ENCODE peak calls at places on chromosomes 12 and 14, in ten cellular contexts. D, L, V, J, N, Q, C, M, K and U are unnamed samples.
A peak's percentile ranks its signal among the peaks of the same experiment; 100 is the strongest.

GRCh38 chr12:75444444-75445136 is 36.0 kb upstream of the GLIPR1 start:
- DNase-seq in D (no peak), L (no peak), V (peak; percentile 44), J (no peak), N (no peak), Q (no peak), C (no peak), M (no peak), K (no peak), U (no peak)

GRCh38 chr12:130615906-130616305 is 100.2 kb downstream of the RIMBP2 start:
- DNase-seq in D (no peak), L (peak; percentile 43), V (no peak), J (no peak), N (no peak), Q (no peak), C (no peak), M (no peak), K (no peak), U (no peak)

GRCh38 chr14:25400607-25401206 is 350.8 kb upstream of the STXBP6 start:
- DNase-seq in D (no peak), L (no peak), V (peak; percentile 70), J (no peak), N (no peak), Q (peak; percentile 61), C (peak; percentile 63), M (no peak), K (no peak), U (peak; percentile 52)

GRCh38 chr12:120529641-120530314 is 820 bp upstream of the COQ5 start:
- DNase-seq in D (no peak), L (no peak), V (peak; percentile 68), J (peak; percentile 41), N (no peak), Q (peak; percentile 69), C (peak; percentile 73), M (no peak), K (no peak), U (no peak)

GRCh38 chr12:12839886-12840285 is 26.7 kb downstream of the DDX47 start:
- DNase-seq in D (no peak), L (no peak), V (no peak), J (peak; percentile 90), N (no peak), Q (no peak), C (peak; percentile 95), M (no peak), K (no peak), U (no peak)

GRCh38 chr14:89481167-89481566 is 64.1 kb upstream of the FOXN3 start:
- DNase-seq in D (no peak), L (peak; percentile 78), V (no peak), J (no peak), N (no peak), Q (no peak), C (no peak), M (peak; percentile 61), K (no peak), U (peak; percentile 78)

GRCh38 chr12:122079038-122079531 is 529 bp downstream of the MLXIP start:
- DNase-seq in D (no peak), L (peak; percentile 79), V (no peak), J (no peak), N (no peak), Q (peak; percentile 74), C (peak; percentile 39), M (peak; percentile 89), K (no peak), U (no peak)

GRCh38 chr12:24902521-24903304 is 46.2 kb downstream of the BCAT1 start:
- DNase-seq in D (peak; percentile 69), L (no peak), V (no peak), J (no peak), N (no peak), Q (no peak), C (no peak), M (peak; percentile 82), K (no peak), U (no peak)

GRCh38 chr14:52464175-52464574 is 88.1 kb downstream of the TXNDC16 start:
- DNase-seq in D (no peak), L (no peak), V (no peak), J (no peak), N (no peak), Q (no peak), C (no peak), M (no peak), K (no peak), U (no peak)

GRCh38 chr14:52461721-52462120 is 90.6 kb downstream of the TXNDC16 start:
- DNase-seq in D (no peak), L (no peak), V (no peak), J (no peak), N (no peak), Q (no peak), C (no peak), M (no peak), K (no peak), U (no peak)

GRCh38 chr14:52455291-52456088 is 96.8 kb downstream of the TXNDC16 start:
- DNase-seq in D (no peak), L (no peak), V (no peak), J (no peak), N (no peak), Q (no peak), C (no peak), M (no peak), K (no peak), U (no peak)

GRCh38 chr14:52463375-52463774 is 88.9 kb downstream of the TXNDC16 start:
- DNase-seq in D (no peak), L (no peak), V (no peak), J (no peak), N (no peak), Q (no peak), C (no peak), M (no peak), K (no peak), U (no peak)

DNA sequence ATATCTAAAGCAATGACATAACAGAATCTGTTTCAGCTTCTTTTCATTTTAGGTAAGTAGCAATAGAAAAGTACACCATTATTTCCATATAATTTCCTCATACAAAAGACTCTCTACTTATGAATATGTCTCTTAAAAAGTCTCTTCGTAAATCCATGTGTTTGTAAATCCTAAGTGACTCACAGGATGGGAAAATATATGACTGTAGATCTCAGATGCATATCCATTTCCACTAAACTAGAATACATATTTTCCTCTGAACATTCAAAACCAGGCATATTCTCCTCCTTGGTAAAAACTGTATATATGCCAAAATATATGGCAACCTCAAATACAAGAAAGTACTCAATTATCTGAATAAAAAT is 93.6 kb downstream of the TXNDC16 start:
- DNase-seq in D (no peak), L (no peak), V (no peak), J (no peak), N (no peak), Q (no peak), C (no peak), M (no peak), K (no peak), U (no peak)
- H3K4me3 ChIP-seq in D (no peak overlapping the region), L (no peak overlapping the region), V (no peak overlapping the region), J (no peak overlapping the region), N (no peak overlapping the region), Q (no peak overlapping the region), C (no peak overlapping the region), M (no peak overlapping the region), K (no peak overlapping the region), U (no peak overlapping the region)

DNA sequence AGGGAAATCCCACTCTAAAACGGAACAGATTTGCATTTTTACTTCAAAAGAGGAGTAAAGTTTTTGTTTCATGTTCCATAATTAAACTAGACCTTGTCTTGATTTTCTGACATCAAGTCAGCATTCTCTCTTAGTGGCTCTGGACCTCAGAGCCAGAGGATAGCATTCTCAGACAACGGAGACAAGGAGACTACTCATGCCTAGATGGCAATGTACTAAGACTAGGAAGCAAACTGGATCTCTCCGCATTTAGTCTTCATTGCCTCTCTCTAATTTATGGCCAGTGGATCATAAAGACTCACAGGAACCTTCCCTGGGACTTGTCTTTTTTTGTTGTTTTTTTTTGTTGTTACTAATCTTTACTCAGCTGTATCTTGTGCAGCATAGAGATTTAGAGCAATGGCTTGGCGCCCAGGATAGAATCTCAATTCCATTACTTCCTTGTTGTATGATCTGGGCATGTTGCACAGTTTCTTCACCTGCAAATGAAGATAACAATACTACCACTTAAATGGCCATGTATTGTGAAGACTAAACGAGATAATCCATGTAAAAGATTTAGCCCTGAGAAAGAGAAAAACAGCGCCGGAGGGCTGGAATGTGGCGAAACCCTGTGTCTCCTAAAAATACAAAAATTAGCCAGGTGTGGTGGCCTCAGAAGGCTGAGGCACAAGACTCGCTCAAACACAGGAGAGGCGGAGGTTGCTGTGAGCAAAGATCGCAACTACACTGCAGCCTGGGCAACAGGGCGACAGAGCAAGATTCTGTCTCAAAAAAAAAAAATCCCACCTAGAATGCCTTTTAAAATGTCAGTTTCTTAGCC is 4.0 kb upstream of the GEMIN2 start:
- DNase-seq in D (no peak), L (no peak), V (no peak), J (no peak), N (no peak), Q (no peak), C (no peak), M (no peak), K (no peak), U (no peak)
- TF ChIP-seq POLR2A in D (no peak), L (no peak), V (no peak), J (no peak), N (no peak), Q (no peak), C (no peak), M (no peak), K (no peak), U (no peak)

GRCh38 chr14:31944256-31945073 is 132.6 kb upstream of the ARHGAP5 start:
- DNase-seq in D (no peak), L (no peak), V (peak; percentile 96), J (no peak), N (no peak), Q (no peak), C (no peak), M (no peak), K (no peak), U (no peak)
- H3K4me3 ChIP-seq in D (no peak overlapping the region), L (no peak overlapping the region), V (peak overlapping the region; percentile 41), J (peak overlapping the region; percentile 35), N (no peak overlapping the region), Q (no peak overlapping the region), C (no peak overlapping the region), M (no peak overlapping the region), K (no peak overlapping the region), U (no peak overlapping the region)

GRCh38 chr14:105247715-105248367 is 492 bp upstream of the BTBD6 start:
- DNase-seq in D (no peak), L (no peak), V (no peak), J (no peak), N (no peak), Q (no peak), C (no peak), M (peak; percentile 85), K (no peak), U (no peak)

GRCh38 chr14:105249175-105250007 is 1.1 kb downstream of the BTBD6 start:
- DNase-seq in D (peak; percentile 64), L (no peak), V (no peak), J (no peak), N (no peak), Q (peak; percentile 12), C (peak; percentile 42), M (no peak), K (no peak), U (no peak)

GRCh38 chr14:105250008-105250366 is 1.7 kb downstream of the BTBD6 start:
- DNase-seq in D (peak; percentile 50), L (no peak), V (no peak), J (no peak), N (no peak), Q (no peak), C (no peak), M (no peak), K (no peak), U (no peak)

GRCh38 chr14:105247026-105247425 is 1.3 kb upstream of the BTBD6 start:
- DNase-seq in D (no peak), L (no peak), V (no peak), J (no peak), N (no peak), Q (no peak), C (no peak), M (no peak), K (no peak), U (no peak)

GRCh38 chr14:105248368-105249174 is at the start of gene BTBD6:
- DNase-seq in D (peak; percentile 93), L (peak; percentile 93), V (no peak), J (peak; percentile 61), N (no peak), Q (peak; percentile 84), C (peak; percentile 84), M (peak; percentile 97), K (peak; percentile 82), U (peak; percentile 72)
- TF ChIP-seq POLR2A in D (peak; percentile 43), L (peak; percentile 28), V (no peak), J (no peak), N (no peak), Q (peak; percentile 32), C (peak; percentile 73), M (no peak), K (no peak), U (no peak)